ENCODE peak calls at places on chromosomes 16 and 17, in seven cellular contexts. Z, I, G, C, W, U and R are unnamed samples.

GRCh38 chr17:37088913-37089312 is 140.2 kb downstream of the AATF start:
- DNase-seq in Z (no peak), I (no peak), G (no peak), C (no peak), W (no peak), U (no peak), R (no peak)

GRCh38 chr17:33056392-33057146 is 64.9 kb downstream of the SPACA3 start:
- DNase-seq in Z (no peak), I (no peak), G (no peak), C (no peak), W (no peak), U (no peak), R (no peak)

GRCh38 chr16:88473666-88474534 is 20.8 kb downstream of the ZFPM1 start:
- DNase-seq in Z (peak), I (no peak), G (no peak), C (no peak), W (no peak), U (no peak), R (no peak)

GRCh38 chr17:72419866-72420774 is 299.3 kb downstream of the SOX9 start:
- DNase-seq in Z (no peak), I (no peak), G (no peak), C (peak), W (no peak), U (no peak), R (peak)

GRCh38 chr17:418421-418751 is 65.8 kb upstream of the RPH3AL start:
- DNase-seq in Z (no peak), I (no peak), G (peak), C (no peak), W (peak), U (no peak), R (no peak)

GRCh38 chr16:2511128-2511785 is 2.5 kb upstream of the ATP6V0C start:
- DNase-seq in Z (peak), I (no peak), G (no peak), C (no peak), W (no peak), U (peak), R (peak)

GRCh38 chr16:68037820-68038597 is 14.9 kb downstream of the DUS2 start:
- DNase-seq in Z (no peak), I (no peak), G (no peak), C (no peak), W (no peak), U (no peak), R (no peak)

GRCh38 chr17:28552201-28552999 is at the start of gene UNC119:
- DNase-seq in Z (peak), I (peak), G (peak), C (peak), W (peak), U (peak), R (peak)

GRCh38 chr16:2838928-2839327 is 8.8 kb downstream of the ZG16B start:
- DNase-seq in Z (peak), I (peak), G (peak), C (no peak), W (peak), U (peak), R (peak)

GRCh38 chr16:86732621-86733297 is 154.4 kb downstream of the FOXL1 start:
- DNase-seq in Z (peak), I (no peak), G (no peak), C (no peak), W (no peak), U (no peak), R (no peak)

GRCh38 chr16:57994778-57995177 is 5.7 kb downstream of the ZNF319 start:
- DNase-seq in Z (peak), I (no peak), G (peak), C (no peak), W (no peak), U (peak), R (peak)

GRCh38 chr16:24700549-24701392 is 28.7 kb upstream of the TNRC6A start:
- DNase-seq in Z (peak), I (no peak), G (no peak), C (no peak), W (no peak), U (peak), R (peak)

GRCh38 chr16:397135-397661 is at the start of gene NME4:
- DNase-seq in Z (no peak), I (peak), G (peak), C (no peak), W (no peak), U (peak), R (peak)

GRCh38 chr17:12078791-12079190 is 58.1 kb downstream of the MAP2K4 start:
- DNase-seq in Z (peak), I (no peak), G (no peak), C (no peak), W (no peak), U (peak), R (peak)

GRCh38 chr17:28518578-28518977 is 12.4 kb downstream of the FOXN1 start:
- DNase-seq in Z (no peak), I (no peak), G (no peak), C (no peak), W (no peak), U (no peak), R (no peak)

GRCh38 chr16:52353249-52353648 is 193.7 kb downstream of the TOX3 start:
- DNase-seq in Z (no peak), I (no peak), G (no peak), C (no peak), W (no peak), U (no peak), R (no peak)

GRCh38 chr16:81920498-81920897 is 90.8 kb downstream of the SDR42E1 start:
- DNase-seq in Z (no peak), I (no peak), G (no peak), C (no peak), W (no peak), U (no peak), R (no peak)

GRCh38 chr16:1791943-1792812 is 1.3 kb downstream of the IGFALS start:
- DNase-seq in Z (no peak), I (peak), G (peak), C (no peak), W (no peak), U (no peak), R (no peak)

GRCh38 chr17:43226393-43226792 is 2.0 kb downstream of the CCDC200 start:
- DNase-seq in Z (no peak), I (no peak), G (no peak), C (no peak), W (no peak), U (no peak), R (no peak)

GRCh38 chr16:75580-76501 is 2.2 kb upstream of the MPG start:
- DNase-seq in Z (peak), I (no peak), G (no peak), C (no peak), W (no peak), U (peak), R (peak)

GRCh38 chr17:61617261-61617660 is 26.2 kb upstream of the NACA2 start:
- DNase-seq in Z (peak), I (no peak), G (no peak), C (no peak), W (no peak), U (no peak), R (no peak)

GRCh38 chr16:62010186-62010585 is 26.1 kb downstream of the CDH8 start:
- DNase-seq in Z (no peak), I (no peak), G (no peak), C (no peak), W (no peak), U (no peak), R (no peak)

GRCh38 chr17:66347661-66348604 is 45.5 kb downstream of the PRKCA start:
- DNase-seq in Z (peak), I (no peak), G (no peak), C (no peak), W (no peak), U (peak), R (peak)

GRCh38 chr16:8565498-8565897 is 24.8 kb downstream of the TMEM114 start:
- DNase-seq in Z (no peak), I (no peak), G (no peak), C (no peak), W (no peak), U (no peak), R (no peak)

GRCh38 chr17:18120461-18121053 is 12.0 kb downstream of the MYO15A start:
- DNase-seq in Z (no peak), I (no peak), G (no peak), C (no peak), W (no peak), U (no peak), R (no peak)

GRCh38 chr17:74601944-74602572 is 10.0 kb upstream of the CD300LD start:
- DNase-seq in Z (peak), I (peak), G (no peak), C (no peak), W (no peak), U (peak), R (peak)

GRCh38 chr17:4229627-4230026 is 34.2 kb downstream of the ANKFY1 start:
- DNase-seq in Z (peak), I (no peak), G (no peak), C (no peak), W (no peak), U (peak), R (peak)

GRCh38 chr17:41907185-41907556 is 11.6 kb downstream of the ACLY start:
- DNase-seq in Z (peak), I (no peak), G (no peak), C (no peak), W (no peak), U (no peak), R (peak)

GRCh38 chr17:31803494-31804213 is 55.4 kb downstream of the COPRS start:
- DNase-seq in Z (peak), I (no peak), G (no peak), C (no peak), W (no peak), U (peak), R (peak)

GRCh38 chr17:54967621-54968258 is 714 bp downstream of the COX11 start:
- DNase-seq in Z (peak), I (no peak), G (no peak), C (no peak), W (no peak), U (peak), R (peak)

GRCh38 chr17:82302991-82303943 is 14.1 kb downstream of the CD7 start:
- DNase-seq in Z (no peak), I (no peak), G (no peak), C (no peak), W (no peak), U (no peak), R (no peak)

GRCh38 chr17:74351552-74352210 is 10.0 kb downstream of the BTBD17 start:
- DNase-seq in Z (no peak), I (no peak), G (no peak), C (no peak), W (no peak), U (no peak), R (no peak)

GRCh38 chr16:27398894-27399853 is 2.8 kb upstream of the IL21R start:
- DNase-seq in Z (no peak), I (no peak), G (no peak), C (peak), W (no peak), U (no peak), R (no peak)